ENCODE peak calls at places on chromosomes 2 and 18, in eight cellular contexts. S is pancreas; K is upper lobe of right lung; Q is GM23338; L is effector memory CD4-positive, alpha-beta T cell; B is OCI-LY7; P is GM23248; X is right lobe of liver. M is an unnamed sample.

GRCh38 chr2:207987025-207987716 is 38.2 kb downstream of the PLEKHM3 start:
- DNase-seq in S (no peak), K (no peak), Q (no peak), L (no peak), B (no peak), P (no peak), X (no peak), M (no peak)

GRCh38 chr18:73023975-73024374 is 156.2 kb upstream of the NETO1 start:
- DNase-seq in S (no peak), K (no peak), Q (no peak), L (no peak), B (no peak), P (no peak), X (no peak), M (no peak)

GRCh38 chr18:48540329-48541025 is 1.6 kb downstream of the CTIF start:
- DNase-seq in S (peak; percentile 84), K (peak; percentile 86), Q (peak; percentile 66), L (peak; percentile 24), B (no peak), P (peak; percentile 92), X (peak; percentile 92), M (peak; percentile 17)

GRCh38 chr18:37218022-37218590 is 347.5 kb downstream of the CELF4 start:
- DNase-seq in S (no peak), K (no peak), Q (peak; percentile 92), L (no peak), B (no peak), P (no peak), X (no peak), M (no peak)

GRCh38 chr2:74512744-74513604 is 1.3 kb upstream of the TLX2 start:
- DNase-seq in S (peak; percentile 43), K (no peak), Q (peak; percentile 44), L (no peak), B (no peak), P (no peak), X (no peak), M (no peak)

GRCh38 chr18:61360440-61361383 is 27.5 kb downstream of the CDH20 start:
- DNase-seq in S (no peak), K (no peak), Q (no peak), L (no peak), B (peak; percentile 2), P (no peak), X (no peak), M (no peak)

GRCh38 chr2:147945660-147946059 is 74.9 kb downstream of the ORC4 start:
- DNase-seq in S (no peak), K (no peak), Q (peak; percentile 32), L (no peak), B (no peak), P (peak; percentile 15), X (no peak), M (no peak)

GRCh38 chr2:165535443-165535842 is 65.9 kb downstream of the CSRNP3 start:
- DNase-seq in S (no peak), K (no peak), Q (no peak), L (no peak), B (no peak), P (no peak), X (no peak), M (no peak)

GRCh38 chr18:13445241-13445897 is 226.8 kb downstream of the LDLRAD4 start:
- DNase-seq in S (no peak), K (no peak), Q (no peak), L (no peak), B (no peak), P (no peak), X (no peak), M (no peak)

DNA sequence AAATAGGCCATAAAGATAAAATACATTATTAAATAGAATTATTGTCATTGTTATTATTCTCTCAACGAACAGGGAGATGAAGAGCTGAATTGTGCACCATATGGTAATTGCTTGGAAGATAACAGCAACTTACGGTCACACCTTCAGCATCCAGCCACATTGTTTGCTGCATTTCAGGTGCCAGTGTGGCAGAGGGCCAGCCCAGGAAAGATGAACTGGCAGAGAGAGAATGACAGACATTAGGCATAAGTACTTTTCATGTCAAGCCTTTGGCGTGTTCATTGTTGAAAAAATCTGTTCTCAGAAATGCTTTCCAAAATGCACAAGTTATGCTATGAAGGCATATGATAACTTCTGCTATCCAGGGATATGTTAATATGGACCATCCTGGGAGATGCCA is 748.7 kb upstream of the PIK3C3 start:
- DNase-seq in S (no peak), K (no peak), Q (no peak), L (no peak), B (no peak), P (no peak), X (no peak), M (no peak)
- H3K4me3 ChIP-seq in S (no peak overlapping the region), K (no peak overlapping the region), Q (no peak overlapping the region), L (no peak overlapping the region), B (no peak overlapping the region), P (no peak overlapping the region), X (no peak overlapping the region), M (no peak overlapping the region)

GRCh38 chr2:19541884-19542283 is 183.5 kb upstream of the OSR1 start:
- DNase-seq in S (no peak), K (no peak), Q (peak; percentile 61), L (no peak), B (no peak), P (no peak), X (no peak), M (no peak)

GRCh38 chr2:19540739-19541503 is 182.5 kb upstream of the OSR1 start:
- DNase-seq in S (no peak), K (no peak), Q (no peak), L (no peak), B (no peak), P (peak; percentile 95), X (no peak), M (no peak)

GRCh38 chr2:19543271-19544019 is 185.0 kb upstream of the OSR1 start:
- DNase-seq in S (no peak), K (no peak), Q (no peak), L (no peak), B (no peak), P (peak; percentile 55), X (no peak), M (no peak)

GRCh38 chr2:19544020-19544383 is 185.6 kb upstream of the OSR1 start:
- DNase-seq in S (no peak), K (no peak), Q (no peak), L (no peak), B (no peak), P (peak; percentile 33), X (no peak), M (no peak)

DNA sequence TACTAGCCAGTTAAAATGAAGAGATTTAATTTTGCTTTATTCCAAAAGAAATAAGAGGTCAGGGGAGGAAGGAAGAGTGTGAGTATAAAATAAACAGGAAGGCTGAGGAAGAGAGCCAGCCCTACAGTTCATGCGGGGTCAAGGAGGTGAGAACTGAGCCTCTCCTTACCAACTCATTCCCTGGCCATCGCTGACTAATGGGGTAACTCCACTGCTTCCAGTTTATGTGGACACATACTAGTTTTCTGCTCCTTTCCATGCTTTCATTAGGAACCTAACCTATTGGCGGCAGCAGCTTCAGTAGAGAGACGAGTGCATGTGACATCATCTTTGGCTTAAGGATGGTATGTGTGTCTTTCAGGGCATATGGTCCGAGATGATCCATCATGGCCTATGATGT is 184.4 kb upstream of the OSR1 start:
- DNase-seq in S (no peak), K (no peak), Q (no peak), L (no peak), B (no peak), P (peak; percentile 43), X (no peak), M (no peak)
- H3K27ac ChIP-seq in S (no peak overlapping the region), K (no peak overlapping the region), Q (no peak overlapping the region), L (no peak overlapping the region), B (no peak overlapping the region), P (no peak overlapping the region), X (no peak overlapping the region), M (no peak overlapping the region)

DNA sequence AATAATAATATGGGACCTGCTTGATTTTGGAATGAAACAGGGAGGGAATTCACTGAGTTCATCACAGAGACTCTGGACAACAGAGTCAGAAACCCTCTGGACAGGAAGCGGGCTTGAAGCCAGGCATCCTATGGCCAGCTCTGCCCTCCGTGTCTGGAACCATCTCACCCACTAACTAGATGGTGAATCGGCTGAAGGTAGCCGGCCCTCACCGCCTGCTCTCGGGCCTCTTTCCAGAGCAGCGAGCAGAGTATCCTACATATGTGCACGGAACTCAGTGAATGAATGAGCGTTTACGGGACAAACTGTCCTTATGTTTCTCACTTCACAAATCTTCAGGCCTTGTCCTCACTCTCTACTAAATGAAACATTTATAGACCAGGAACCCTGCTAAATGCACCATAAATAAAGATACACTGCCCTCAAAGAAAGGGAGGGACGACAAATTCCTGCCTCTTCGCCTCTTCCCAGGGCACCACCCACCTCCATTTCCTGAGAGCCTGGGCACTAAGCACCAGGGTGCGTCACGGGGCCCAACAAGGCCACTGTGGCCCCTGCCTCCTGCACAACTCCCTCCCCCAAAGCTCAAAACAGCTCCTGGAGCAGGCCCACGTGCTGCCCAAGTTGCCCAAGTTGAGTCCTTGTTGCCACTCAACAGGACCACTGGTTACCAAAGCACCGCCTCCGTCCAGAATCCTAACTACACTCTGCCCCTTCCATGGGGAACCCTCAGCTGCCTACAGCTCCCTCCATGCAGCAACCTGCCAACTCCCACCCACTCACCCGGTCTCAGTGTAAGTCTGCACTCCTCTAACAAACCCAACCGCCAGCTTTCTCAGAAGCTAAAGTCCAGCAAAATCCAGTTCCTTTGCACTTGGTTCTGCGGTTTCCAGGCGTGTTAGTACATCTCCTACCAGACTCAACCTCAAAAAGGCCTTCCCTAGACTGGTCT is 1.7 kb downstream of the TBC1D8 start:
- DNase-seq in S (peak; percentile 61), K (no peak), Q (peak; percentile 32), L (no peak), B (no peak), P (no peak), X (no peak), M (no peak)
- H3K4me1 ChIP-seq in S (peaks cover 47% of the 10 kb centered on the region), K (peaks cover 19% of the 10 kb centered on the region), Q (peaks cover 65% of the 10 kb centered on the region), L (peaks cover 14% of the 10 kb centered on the region), B (peaks cover 6% of the 10 kb centered on the region), P (peaks cover 24% of the 10 kb centered on the region), X (no peaks in the 10 kb centered on the region), M (peaks cover 24% of the 10 kb centered on the region)

GRCh38 chr2:127384529-127384928 is 3.2 kb downstream of the MAP3K2 start:
- DNase-seq in S (no peak), K (no peak), Q (no peak), L (no peak), B (no peak), P (no peak), X (no peak), M (no peak)

GRCh38 chr2:127387655-127388422 is at the start of gene MAP3K2:
- DNase-seq in S (peak; percentile 99), K (peak; percentile 97), Q (peak; percentile 94), L (peak; percentile 98), B (peak; percentile 96), P (peak; percentile 96), X (peak; percentile 96), M (peak; percentile 93)

GRCh38 chr2:127386764-127387654 is 766 bp downstream of the MAP3K2 start:
- DNase-seq in S (peak; percentile 85), K (peak; percentile 93), Q (peak; percentile 82), L (peak; percentile 71), B (peak; percentile 95), P (peak; percentile 90), X (peak; percentile 90), M (peak; percentile 91)

GRCh38 chr2:127388423-127389164 is 819 bp upstream of the MAP3K2 start:
- DNase-seq in S (no peak), K (no peak), Q (peak; percentile 19), L (no peak), B (peak; percentile 46), P (peak; percentile 59), X (no peak), M (no peak)

DNA sequence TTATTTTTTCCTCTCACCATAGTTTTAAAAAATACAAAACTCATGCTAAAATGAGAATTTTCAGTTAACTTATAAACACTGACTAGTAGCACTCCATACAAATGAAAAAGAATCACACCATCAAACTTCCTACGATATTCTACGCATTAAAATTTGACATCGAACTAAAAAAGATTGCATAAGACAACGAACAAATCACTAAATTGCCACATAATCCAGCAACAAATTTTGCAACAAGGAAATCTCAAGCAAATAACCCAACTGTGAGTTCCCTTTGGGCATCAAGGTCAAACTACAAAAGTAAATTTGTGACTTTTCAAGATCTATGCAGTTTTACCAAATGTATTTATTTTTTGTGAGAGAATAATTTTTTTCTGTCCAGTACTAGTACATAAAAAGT is 1.5 kb downstream of the MAP3K2 start:
- DNase-seq in S (no peak), K (no peak), Q (no peak), L (no peak), B (no peak), P (peak; percentile 55), X (no peak), M (no peak)
- H3K4me3 ChIP-seq in S (peak overlapping the region; percentile 99), K (peak overlapping the region; percentile 82), Q (peak overlapping the region; percentile 76), L (peak overlapping the region; percentile 89), B (peak overlapping the region; percentile 95), P (peak overlapping the region; percentile 98), X (peak overlapping the region; percentile 91), M (peak overlapping the region; percentile 88)

M was measured in CD4-positive, CD25-positive, alpha-beta regulatory T cell.